ENCODE peak calls at places on chromosomes 1 and 21, in four cellular contexts. One of them, this sample, is unnamed.

GRCh38 chr1:24984300-24984699 is 54.2 kb upstream of the RUNX3 start:
- DNase-seq in activated B cell treated with CpG ODN at 0.5 μM for 24 hours: no peak
- DNase-seq in astrocyte of the spinal cord: no peak
- DNase-seq in neural crest cell: no peak
- DNase-seq in this sample: no peak

GRCh38 chr1:201059871-201060555 is 36.5 kb upstream of the KIF21B start:
- DNase-seq in activated B cell treated with CpG ODN at 0.5 μM for 24 hours: no peak
- DNase-seq in astrocyte of the spinal cord: no peak
- DNase-seq in neural crest cell: no peak
- DNase-seq in this sample: no peak

GRCh38 chr1:9374748-9375345 is 82.2 kb downstream of the SPSB1 start:
- DNase-seq in activated B cell treated with CpG ODN at 0.5 μM for 24 hours: no peak
- DNase-seq in astrocyte of the spinal cord: no peak
- DNase-seq in neural crest cell: no peak
- DNase-seq in this sample: no peak

GRCh38 chr1:156767879-156768608 is 709 bp downstream of the PRCC start:
- DNase-seq in activated B cell treated with CpG ODN at 0.5 μM for 24 hours: no peak
- DNase-seq in astrocyte of the spinal cord: no peak
- DNase-seq in neural crest cell: no peak
- DNase-seq in this sample: no peak

GRCh38 chr1:27885620-27886352 is 13.4 kb downstream of the THEMIS2 start:
- DNase-seq in activated B cell treated with CpG ODN at 0.5 μM for 24 hours: no peak
- DNase-seq in astrocyte of the spinal cord: no peak
- DNase-seq in neural crest cell: no peak
- DNase-seq in this sample: no peak

GRCh38 chr1:34426325-34426896 is 249.7 kb downstream of the C1orf94 start:
- DNase-seq in activated B cell treated with CpG ODN at 0.5 μM for 24 hours: no peak
- DNase-seq in astrocyte of the spinal cord: no peak
- DNase-seq in neural crest cell: no peak
- DNase-seq in this sample: no peak

GRCh38 chr1:24886241-24886640 is 43.8 kb downstream of the RUNX3 start:
- DNase-seq in activated B cell treated with CpG ODN at 0.5 μM for 24 hours: peak
- DNase-seq in astrocyte of the spinal cord: no peak
- DNase-seq in neural crest cell: no peak
- DNase-seq in this sample: no peak

GRCh38 chr1:41348394-41348793 is 12.8 kb upstream of the FOXO6 start:
- DNase-seq in activated B cell treated with CpG ODN at 0.5 μM for 24 hours: no peak
- DNase-seq in astrocyte of the spinal cord: no peak
- DNase-seq in neural crest cell: no peak
- DNase-seq in this sample: no peak

GRCh38 chr21:20997308-20997632 is 939 bp upstream of the NCAM2 start:
- DNase-seq in activated B cell treated with CpG ODN at 0.5 μM for 24 hours: peak
- DNase-seq in astrocyte of the spinal cord: no peak
- DNase-seq in neural crest cell: no peak
- DNase-seq in this sample: peak

GRCh38 chr1:179866616-179867015 is 11.0 kb downstream of the TOR1AIP2 start:
- DNase-seq in activated B cell treated with CpG ODN at 0.5 μM for 24 hours: no peak
- DNase-seq in astrocyte of the spinal cord: no peak
- DNase-seq in neural crest cell: no peak
- DNase-seq in this sample: no peak

GRCh38 chr21:41634211-41634694 is 126.3 kb upstream of the TMPRSS2 start:
- DNase-seq in activated B cell treated with CpG ODN at 0.5 μM for 24 hours: no peak
- DNase-seq in astrocyte of the spinal cord: no peak
- DNase-seq in neural crest cell: no peak
- DNase-seq in this sample: no peak

GRCh38 chr1:117586747-117587478 is 18.9 kb upstream of the TENT5C start:
- DNase-seq in activated B cell treated with CpG ODN at 0.5 μM for 24 hours: no peak
- DNase-seq in astrocyte of the spinal cord: no peak
- DNase-seq in neural crest cell: no peak
- DNase-seq in this sample: no peak

GRCh38 chr1:53047737-53048344 is 14.2 kb upstream of the PODN start:
- DNase-seq in activated B cell treated with CpG ODN at 0.5 μM for 24 hours: no peak
- DNase-seq in astrocyte of the spinal cord: peak
- DNase-seq in neural crest cell: no peak
- DNase-seq in this sample: no peak

This sample was measured in nephron progenitor cell.